ENCODE peak calls at places on chromosome 2, in four cellular contexts. One of them, this sample, is unnamed.

GRCh38 chr2:60306231-60306861 is 247.1 kb downstream of the BCL11A start:
- DNase-seq in tibial artery: no peak
- DNase-seq in GM13976: no peak
- DNase-seq in lower lobe of right lung: no peak
- DNase-seq in this sample: no peak

GRCh38 chr2:76089683-76090082 is 379.0 kb upstream of the GCFC2 start:
- DNase-seq in GM13976: no peak
- DNase-seq in lower lobe of right lung: no peak
- DNase-seq in tibial artery: no peak
- DNase-seq in this sample: no peak

GRCh38 chr2:119049968-119050657 is 108.1 kb downstream of the MARCO start:
- DNase-seq in tibial artery: no peak
- DNase-seq in lower lobe of right lung: no peak
- DNase-seq in GM13976: no peak
- DNase-seq in this sample: no peak

GRCh38 chr2:37663390-37663789 is 8.1 kb downstream of the CDC42EP3 start:
- DNase-seq in GM13976: no peak
- DNase-seq in lower lobe of right lung: no peak
- DNase-seq in tibial artery: no peak
- DNase-seq in this sample: no peak

GRCh38 chr2:73386342-73386868 is 769 bp downstream of the ALMS1 start:
- DNase-seq in tibial artery: no peak
- DNase-seq in lower lobe of right lung: no peak
- DNase-seq in GM13976: no peak
- DNase-seq in this sample: no peak

GRCh38 chr2:43041661-43042360 is 184.6 kb downstream of the ZFP36L2 start:
- DNase-seq in lower lobe of right lung: no peak
- DNase-seq in tibial artery: no peak
- DNase-seq in GM13976: no peak
- DNase-seq in this sample: peak

GRCh38 chr2:29485631-29486030 is 370.4 kb downstream of the CLIP4 start:
- DNase-seq in tibial artery: no peak
- DNase-seq in GM13976: no peak
- DNase-seq in lower lobe of right lung: no peak
- DNase-seq in this sample: no peak

GRCh38 chr2:40127890-40128548 is 323.9 kb downstream of the SLC8A1 start:
- DNase-seq in tibial artery: no peak
- DNase-seq in GM13976: no peak
- DNase-seq in lower lobe of right lung: no peak
- DNase-seq in this sample: no peak

GRCh38 chr2:39099820-39100728 is 20.8 kb downstream of the SOS1 start:
- DNase-seq in lower lobe of right lung: no peak
- DNase-seq in tibial artery: no peak
- DNase-seq in GM13976: no peak
- DNase-seq in this sample: no peak

GRCh38 chr2:225008935-225009334 is 33.3 kb downstream of the DOCK10 start:
- DNase-seq in lower lobe of right lung: no peak
- DNase-seq in GM13976: no peak
- DNase-seq in tibial artery: no peak
- DNase-seq in this sample: no peak

GRCh38 chr2:10137053-10137843 is 14.7 kb downstream of the RRM2 start:
- DNase-seq in lower lobe of right lung: no peak
- DNase-seq in GM13976: peak
- DNase-seq in tibial artery: no peak
- DNase-seq in this sample: peak

GRCh38 chr2:174711206-174711605 is 53.1 kb downstream of the CHRNA1 start:
- DNase-seq in GM13976: no peak
- DNase-seq in lower lobe of right lung: no peak
- DNase-seq in tibial artery: no peak
- DNase-seq in this sample: no peak

GRCh38 chr2:36277146-36277808 is 78.3 kb upstream of the CRIM1 start:
- DNase-seq in lower lobe of right lung: no peak
- DNase-seq in GM13976: no peak
- DNase-seq in tibial artery: no peak
- DNase-seq in this sample: no peak

GRCh38 chr2:139946690-139947089 is 1166.5 kb upstream of the NXPH2 start:
- DNase-seq in GM13976: no peak
- DNase-seq in tibial artery: no peak
- DNase-seq in lower lobe of right lung: no peak
- DNase-seq in this sample: no peak

GRCh38 chr2:228056706-228057105 is 124.8 kb downstream of the SPHKAP start:
- DNase-seq in tibial artery: no peak
- DNase-seq in lower lobe of right lung: no peak
- DNase-seq in GM13976: no peak
- DNase-seq in this sample: no peak

This sample was measured in posterior vena cava.